ENCODE peak calls at places on chromosomes 1 and 21, in seven cellular contexts. T is RKO, N is lung, G is dermis blood vessel endothelial cell, F is fibroblast of mammary gland, Q is colonic mucosa, X is GM18507. M is an unnamed sample.

GRCh38 chr1:211638246-211638645 is 37.2 kb downstream of the NEK2 start:
- DNase-seq in F (no peak), G (no peak), N (no peak), T (no peak), X (no peak), Q (no peak), M (no peak)

GRCh38 chr21:31222142-31222541 is 121.9 kb downstream of the TIAM1 start:
- DNase-seq in N (no peak), X (no peak), G (no peak), T (no peak), Q (no peak), F (peak), M (no peak)

GRCh38 chr1:230427981-230428380 is 1.8 kb upstream of the PGBD5 start:
- DNase-seq in X (no peak), G (no peak), Q (no peak), T (no peak), N (no peak), F (no peak), M (no peak)

GRCh38 chr1:94061513-94062443 is 59.2 kb downstream of the ABCA4 start:
- DNase-seq in F (peak), T (peak), G (peak), Q (peak), X (peak), N (peak), M (peak)

GRCh38 chr1:234988160-234988528 is 140.5 kb downstream of the TOMM20 start:
- DNase-seq in Q (no peak), X (no peak), T (no peak), G (no peak), N (no peak), F (no peak), M (no peak)

GRCh38 chr1:182955596-182956588 is 2.9 kb upstream of the SHCBP1L start:
- DNase-seq in G (no peak), F (peak), Q (no peak), N (no peak), T (peak), X (no peak), M (no peak)

GRCh38 chr21:28633803-28634572 is 358.7 kb downstream of the LTN1 start:
- DNase-seq in N (no peak), Q (no peak), F (peak), T (peak), X (no peak), G (peak), M (no peak)

GRCh38 chr1:161172776-161173376 is 4.4 kb downstream of the B4GALT3 start:
- DNase-seq in N (no peak), X (no peak), G (no peak), T (no peak), Q (no peak), F (peak), M (no peak)

GRCh38 chr21:18499761-18500376 is 96.3 kb upstream of the TMPRSS15 start:
- DNase-seq in T (peak), F (peak), X (no peak), G (peak), N (no peak), Q (peak), M (peak)

GRCh38 chr1:82487778-82488177 is 687.0 kb downstream of the ADGRL2 start:
- DNase-seq in N (no peak), G (no peak), Q (no peak), T (no peak), F (no peak), X (no peak), M (no peak)

GRCh38 chr1:27071049-27071416 is 58.4 kb upstream of the TENT5B start:
- DNase-seq in T (no peak), Q (no peak), F (peak), N (no peak), X (no peak), G (no peak), M (no peak)

GRCh38 chr1:9874959-9875635 is 35.0 kb downstream of the CTNNBIP1 start:
- DNase-seq in X (peak), T (peak), F (peak), N (peak), Q (peak), G (peak), M (peak)

GRCh38 chr1:231638647-231639046 is 12.1 kb downstream of the DISC1 start:
- DNase-seq in T (peak), G (no peak), N (no peak), Q (no peak), X (no peak), F (no peak), M (no peak)

GRCh38 chr1:36722871-36723270 is 240.2 kb upstream of the CSF3R start:
- DNase-seq in F (no peak), T (no peak), N (no peak), X (no peak), Q (no peak), G (no peak), M (no peak)

GRCh38 chr1:62356257-62356835 is 37.1 kb upstream of the KANK4 start:
- DNase-seq in X (no peak), G (no peak), Q (no peak), N (peak), F (peak), T (peak), M (peak)

M was measured in SW480.